ENCODE peak calls at places on chromosomes 1 and 21, in eight cellular contexts. One of them, this sample, is unnamed.

GRCh38 chr1:231939118-231939517 is 312.5 kb downstream of the DISC1 start:
- DNase-seq in G401: no peak
- DNase-seq in stomach: no peak
- DNase-seq in nucleus accumbens: no peak
- DNase-seq in glutamatergic neuron: no peak
- DNase-seq in fibroblast of the aortic adventitia: no peak
- DNase-seq in activated T-cell treated with anti-CD3 and anti-CD28 coated beads for 4 hours: no peak
- DNase-seq in activated T-helper 1 cell treated with anti-CD3 and anti-CD28 coated beads, Interleukin-12 subunit alpha, Interleukin-12 subunit beta, Interleukin-2, Interleukin-4 antibody, amounts not matched to agents 30 ng/mL and 10 ng/mL and 1 ng/mL, durations not matched to agents 14 hours and 24 hours and 36 hours: no peak
- DNase-seq in this sample: no peak

GRCh38 chr21:17793675-17794123 is 25.5 kb downstream of the C21orf91 start:
- DNase-seq in G401: no peak
- DNase-seq in stomach: no peak
- DNase-seq in nucleus accumbens: no peak
- DNase-seq in glutamatergic neuron: no peak
- DNase-seq in fibroblast of the aortic adventitia: peak
- DNase-seq in activated T-cell treated with anti-CD3 and anti-CD28 coated beads for 4 hours: no peak
- DNase-seq in activated T-helper 1 cell treated with anti-CD3 and anti-CD28 coated beads, Interleukin-12 subunit alpha, Interleukin-12 subunit beta, Interleukin-2, Interleukin-4 antibody, amounts not matched to agents 30 ng/mL and 10 ng/mL and 1 ng/mL, durations not matched to agents 14 hours and 24 hours and 36 hours: no peak
- DNase-seq in this sample: no peak

GRCh38 chr1:192610114-192610958 is 25.6 kb upstream of the RGS13 start:
- DNase-seq in G401: no peak
- DNase-seq in stomach: no peak
- DNase-seq in nucleus accumbens: no peak
- DNase-seq in glutamatergic neuron: no peak
- DNase-seq in fibroblast of the aortic adventitia: peak
- DNase-seq in activated T-cell treated with anti-CD3 and anti-CD28 coated beads for 4 hours: no peak
- DNase-seq in activated T-helper 1 cell treated with anti-CD3 and anti-CD28 coated beads, Interleukin-12 subunit alpha, Interleukin-12 subunit beta, Interleukin-2, Interleukin-4 antibody, amounts not matched to agents 30 ng/mL and 10 ng/mL and 1 ng/mL, durations not matched to agents 14 hours and 24 hours and 36 hours: no peak
- DNase-seq in this sample: no peak

GRCh38 chr1:243758647-243759046 is 91.4 kb downstream of the AKT3 start:
- DNase-seq in G401: no peak
- DNase-seq in stomach: no peak
- DNase-seq in nucleus accumbens: no peak
- DNase-seq in glutamatergic neuron: no peak
- DNase-seq in fibroblast of the aortic adventitia: no peak
- DNase-seq in activated T-cell treated with anti-CD3 and anti-CD28 coated beads for 4 hours: no peak
- DNase-seq in activated T-helper 1 cell treated with anti-CD3 and anti-CD28 coated beads, Interleukin-12 subunit alpha, Interleukin-12 subunit beta, Interleukin-2, Interleukin-4 antibody, amounts not matched to agents 30 ng/mL and 10 ng/mL and 1 ng/mL, durations not matched to agents 14 hours and 24 hours and 36 hours: no peak
- DNase-seq in this sample: no peak

GRCh38 chr1:113783254-113784103 is 24.2 kb upstream of the PHTF1 start:
- DNase-seq in G401: peak
- DNase-seq in stomach: no peak
- DNase-seq in nucleus accumbens: no peak
- DNase-seq in glutamatergic neuron: no peak
- DNase-seq in fibroblast of the aortic adventitia: peak
- DNase-seq in activated T-cell treated with anti-CD3 and anti-CD28 coated beads for 4 hours: peak
- DNase-seq in activated T-helper 1 cell treated with anti-CD3 and anti-CD28 coated beads, Interleukin-12 subunit alpha, Interleukin-12 subunit beta, Interleukin-2, Interleukin-4 antibody, amounts not matched to agents 30 ng/mL and 10 ng/mL and 1 ng/mL, durations not matched to agents 14 hours and 24 hours and 36 hours: peak
- DNase-seq in this sample: no peak

GRCh38 chr1:115647000-115647399 is 5.2 kb downstream of the VANGL1 start:
- DNase-seq in G401: no peak
- DNase-seq in stomach: no peak
- DNase-seq in nucleus accumbens: no peak
- DNase-seq in glutamatergic neuron: no peak
- DNase-seq in fibroblast of the aortic adventitia: peak
- DNase-seq in activated T-cell treated with anti-CD3 and anti-CD28 coated beads for 4 hours: no peak
- DNase-seq in activated T-helper 1 cell treated with anti-CD3 and anti-CD28 coated beads, Interleukin-12 subunit alpha, Interleukin-12 subunit beta, Interleukin-2, Interleukin-4 antibody, amounts not matched to agents 30 ng/mL and 10 ng/mL and 1 ng/mL, durations not matched to agents 14 hours and 24 hours and 36 hours: no peak
- DNase-seq in this sample: no peak

GRCh38 chr1:166905930-166906329 is 29.9 kb upstream of the TADA1 start:
- DNase-seq in G401: no peak
- DNase-seq in stomach: no peak
- DNase-seq in nucleus accumbens: no peak
- DNase-seq in glutamatergic neuron: no peak
- DNase-seq in fibroblast of the aortic adventitia: peak
- DNase-seq in activated T-cell treated with anti-CD3 and anti-CD28 coated beads for 4 hours: no peak
- DNase-seq in activated T-helper 1 cell treated with anti-CD3 and anti-CD28 coated beads, Interleukin-12 subunit alpha, Interleukin-12 subunit beta, Interleukin-2, Interleukin-4 antibody, amounts not matched to agents 30 ng/mL and 10 ng/mL and 1 ng/mL, durations not matched to agents 14 hours and 24 hours and 36 hours: peak
- DNase-seq in this sample: no peak

GRCh38 chr21:38474124-38474523 is 24.2 kb downstream of the ERG start:
- DNase-seq in G401: no peak
- DNase-seq in stomach: no peak
- DNase-seq in nucleus accumbens: no peak
- DNase-seq in glutamatergic neuron: no peak
- DNase-seq in fibroblast of the aortic adventitia: no peak
- DNase-seq in activated T-cell treated with anti-CD3 and anti-CD28 coated beads for 4 hours: no peak
- DNase-seq in activated T-helper 1 cell treated with anti-CD3 and anti-CD28 coated beads, Interleukin-12 subunit alpha, Interleukin-12 subunit beta, Interleukin-2, Interleukin-4 antibody, amounts not matched to agents 30 ng/mL and 10 ng/mL and 1 ng/mL, durations not matched to agents 14 hours and 24 hours and 36 hours: no peak
- DNase-seq in this sample: no peak

GRCh38 chr1:29121951-29122661 is 1.6 kb downstream of the TMEM200B start:
- DNase-seq in G401: no peak
- DNase-seq in stomach: no peak
- DNase-seq in nucleus accumbens: no peak
- DNase-seq in glutamatergic neuron: peak
- DNase-seq in fibroblast of the aortic adventitia: peak
- DNase-seq in activated T-cell treated with anti-CD3 and anti-CD28 coated beads for 4 hours: no peak
- DNase-seq in activated T-helper 1 cell treated with anti-CD3 and anti-CD28 coated beads, Interleukin-12 subunit alpha, Interleukin-12 subunit beta, Interleukin-2, Interleukin-4 antibody, amounts not matched to agents 30 ng/mL and 10 ng/mL and 1 ng/mL, durations not matched to agents 14 hours and 24 hours and 36 hours: no peak
- DNase-seq in this sample: peak

This sample was measured in D341Med.